ENCODE peak calls at places on chromosomes 3 and 15, in four cellular contexts. I is dorsolateral prefrontal cortex, M is IMR-90, R is H9. A is an unnamed sample. For H3K27me3, the result is how much of the 10 kb centered on the place peaks cover.

GRCh38 chr3:187264051-187264450 is 27.5 kb downstream of the MASP1 start:
- DNase-seq in I (no peak), M (peak), R (no peak), A (no peak)

GRCh38 chr3:181906338-181906737 is 194.6 kb downstream of the SOX2 start:
- DNase-seq in I (no peak), M (no peak), R (no peak), A (no peak)

GRCh38 chr15:48473667-48474066 is 142.4 kb downstream of the DUT start:
- DNase-seq in I (no peak), M (no peak), R (no peak), A (no peak)

GRCh38 chr3:64028754-64029153 is 5.5 kb upstream of the PSMD6 start:
- DNase-seq in I (no peak), M (no peak), R (no peak), A (no peak)

GRCh38 chr15:33021806-33022389 is 172.6 kb downstream of the FMN1 start:
- DNase-seq in I (no peak), M (peak), R (no peak), A (no peak)

GRCh38 chr3:77536038-77536775 is 496.3 kb downstream of the ROBO2 start:
- DNase-seq in I (no peak), M (no peak), R (peak), A (no peak)

GRCh38 chr15:77004189-77004588 is 9.3 kb downstream of the PSTPIP1 start:
- DNase-seq in I (no peak), M (no peak), R (no peak), A (peak)

GRCh38 chr3:179876440-179876839 is 160.3 kb downstream of the PEX5L start:
- DNase-seq in I (no peak), M (no peak), R (no peak), A (no peak)

GRCh38 chr15:31341501-31342195 is 15.0 kb downstream of the KLF13 start:
- DNase-seq in I (no peak), M (no peak), R (no peak), A (no peak)

GRCh38 chr3:33174711-33175409 is 43.8 kb downstream of the SUSD5 start:
- DNase-seq in I (no peak), M (peak), R (no peak), A (no peak)

GRCh38 chr15:98647774-98648653 is at the start of gene IGF1R:
- DNase-seq in I (peak), M (peak), R (peak), A (peak)

GRCh38 chr15:91408476-91409076 is 308.5 kb downstream of the SV2B start:
- DNase-seq in I (no peak), M (peak), R (no peak), A (no peak)

GRCh38 chr3:98628317-98628716 is 34.9 kb upstream of the CPOX start:
- DNase-seq in I (no peak), M (no peak), R (no peak), A (no peak)

GRCh38 chr15:77144028-77144427 is 73.1 kb upstream of the TSPAN3 start:
- DNase-seq in I (no peak), M (peak), R (no peak), A (no peak)

GRCh38 chr3:64161481-64161952 is 63.7 kb downstream of the PRICKLE2 start:
- DNase-seq in I (no peak), M (no peak), R (no peak), A (no peak)

GRCh38 chr3:60365360-60365759 is 885.9 kb downstream of the FHIT start:
- DNase-seq in I (no peak), M (peak), R (no peak), A (no peak)

GRCh38 chr15:67054676-67055075 is 10.7 kb upstream of the SMAD3 start:
- DNase-seq in I (no peak), M (no peak), R (no peak), A (no peak)

GRCh38 chr3:94246136-94246535 is 183.3 kb downstream of the NSUN3 start:
- DNase-seq in I (no peak), M (no peak), R (no peak), A (no peak)

GRCh38 chr3:119894195-119894594 is 112.3 kb downstream of the NR1I2 start:
- DNase-seq in I (no peak), M (no peak), R (no peak), A (no peak)

GRCh38 chr3:179149239-179149887 is 1.2 kb downstream of the PIK3CA start:
- DNase-seq in I (no peak), M (peak), R (no peak), A (peak)

GRCh38 chr3:140830391-140830790 is 111.2 kb upstream of the SLC25A36 start:
- DNase-seq in I (no peak), M (no peak), R (no peak), A (no peak)

GRCh38 chr3:185272051-185272450 is 18.2 kb upstream of the EHHADH start:
- DNase-seq in I (no peak), M (peak), R (no peak), A (no peak)

GRCh38 chr3:128649264-128649663 is 1.4 kb downstream of the RPN1 start:
- DNase-seq in I (peak), M (no peak), R (no peak), A (no peak)

GRCh38 chr3:89107461-89108035 is at the start of gene EPHA3:
- DNase-seq in I (peak), M (peak), R (peak), A (peak)
- H3K27me3 ChIP-seq in I (under half), M (under half), R (under half), A (under half)

GRCh38 chr3:57076422-57076951 is 16.0 kb downstream of the SPATA12 start:
- DNase-seq in I (no peak), M (no peak), R (no peak), A (no peak)
- H3K27me3 ChIP-seq in I (under half), M (under half), R (under half), A (under half)

GRCh38 chr15:96444865-96445264 is 114.4 kb downstream of the NR2F2 start:
- DNase-seq in I (no peak), M (no peak), R (no peak), A (no peak)

DNA sequence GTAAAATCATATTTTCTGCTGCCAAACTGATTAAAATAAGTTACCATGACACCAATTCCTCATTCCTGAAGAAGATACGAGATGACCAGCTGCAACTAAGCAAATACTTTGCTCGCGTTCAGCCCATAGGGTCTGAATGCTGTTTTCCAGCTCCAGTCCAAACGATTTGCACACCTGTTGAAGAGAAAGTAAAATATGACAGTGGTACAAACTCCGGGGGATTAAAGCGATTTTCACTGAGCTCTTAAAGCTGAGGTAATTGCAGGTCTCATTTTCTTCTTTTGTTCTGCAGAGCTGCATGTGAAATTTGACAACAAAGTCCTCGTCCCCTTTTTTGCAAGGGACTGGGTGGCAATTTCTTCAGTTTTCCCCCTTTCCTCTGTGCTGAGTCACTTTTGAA is 118.4 kb downstream of the NR2F2 start:
- DNase-seq in I (no peak), M (no peak), R (no peak), A (no peak)
- H3K27me3 ChIP-seq in I (under half), M (under half), R (under half), A (under half)

DNA sequence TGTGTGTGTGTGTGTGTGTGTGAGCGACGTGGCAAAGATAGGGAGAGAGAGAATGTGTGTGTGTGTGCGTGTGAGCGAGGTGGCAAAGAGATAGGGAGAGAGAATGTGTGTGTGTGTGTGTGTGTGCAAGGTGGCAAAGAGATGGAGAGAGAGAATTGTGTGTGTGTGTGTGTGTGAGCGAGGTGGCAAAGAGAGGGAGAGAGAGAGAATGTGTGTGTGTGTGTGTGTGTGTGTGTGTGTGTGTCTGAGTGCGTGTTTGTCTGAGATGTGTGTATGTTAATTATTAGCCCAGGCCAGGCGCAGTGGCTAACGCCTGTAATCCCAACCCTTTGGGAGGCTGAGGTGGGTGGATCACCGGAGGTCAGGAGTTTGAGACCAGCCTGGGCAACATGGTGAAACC is 154.6 kb upstream of the RGMA start:
- DNase-seq in I (no peak), M (no peak), R (no peak), A (no peak)
- H3K27me3 ChIP-seq in I (under half), M (under half), R (under half), A (under half)

GRCh38 chr3:115357456-115357855 is 210.4 kb upstream of the ZBTB20 start:
- DNase-seq in I (no peak), M (no peak), R (no peak), A (no peak)

GRCh38 chr3:115363071-115363470 is 216.0 kb upstream of the ZBTB20 start:
- DNase-seq in I (no peak), M (peak), R (no peak), A (no peak)

GRCh38 chr3:115354010-115354409 is 206.9 kb upstream of the ZBTB20 start:
- DNase-seq in I (no peak), M (no peak), R (no peak), A (no peak)

GRCh38 chr3:115359507-115359906 is 212.4 kb upstream of the ZBTB20 start:
- DNase-seq in I (no peak), M (peak), R (no peak), A (no peak)
- H3K27me3 ChIP-seq in I (under half), M (under half), R (under half), A (under half)

GRCh38 chr3:25820816-25821486 is 31.1 kb downstream of the OXSM start:
- DNase-seq in I (no peak), M (no peak), R (no peak), A (no peak)
- H3K27me3 ChIP-seq in I (under half), M (under half), R (under half), A (under half)

GRCh38 chr15:72398648-72399047 is 543 bp downstream of the TMEM202 start:
- DNase-seq in I (no peak), M (no peak), R (no peak), A (no peak)
- H3K27me3 ChIP-seq in I (under half), M (under half), R (under half), A (under half)

DNA sequence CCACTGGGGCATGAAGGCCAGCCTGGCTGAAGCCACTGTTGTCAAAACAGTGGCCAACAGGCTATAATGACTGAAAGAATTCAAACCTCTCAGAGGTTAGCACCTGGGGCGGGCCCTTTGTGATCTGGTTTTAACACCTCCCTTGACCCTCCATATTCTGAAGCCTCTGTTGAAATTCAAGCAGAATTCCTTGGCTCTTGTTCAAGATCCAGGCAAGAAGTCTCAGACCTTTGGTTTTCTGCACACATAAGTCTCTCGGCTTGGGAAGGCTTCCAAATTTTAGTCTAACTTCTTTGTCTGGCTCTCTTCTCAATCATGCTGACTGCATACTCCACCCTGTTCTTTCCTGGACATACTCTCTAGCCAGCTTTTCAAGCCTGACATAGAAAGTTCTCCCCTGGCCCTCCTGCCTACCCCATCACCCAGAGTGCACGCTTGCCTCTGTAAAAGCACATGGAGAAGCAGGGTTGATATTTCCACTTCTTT is 144.5 kb downstream of the PDZRN3 start:
- DNase-seq in I (no peak), M (no peak), R (no peak), A (no peak)
- H3K27me3 ChIP-seq in I (under half), M (under half), R (under half), A (under half)

GRCh38 chr15:70030851-70031645 is 66.7 kb downstream of the TLE3 start:
- DNase-seq in I (no peak), M (no peak), R (no peak), A (no peak)

GRCh38 chr15:70031680-70032079 is 66.0 kb downstream of the TLE3 start:
- DNase-seq in I (no peak), M (no peak), R (no peak), A (no peak)

GRCh38 chr15:70027518-70027917 is 70.2 kb downstream of the TLE3 start:
- DNase-seq in I (no peak), M (no peak), R (no peak), A (no peak)

GRCh38 chr15:70026991-70027390 is 70.7 kb downstream of the TLE3 start:
- DNase-seq in I (no peak), M (no peak), R (no peak), A (no peak)

DNA sequence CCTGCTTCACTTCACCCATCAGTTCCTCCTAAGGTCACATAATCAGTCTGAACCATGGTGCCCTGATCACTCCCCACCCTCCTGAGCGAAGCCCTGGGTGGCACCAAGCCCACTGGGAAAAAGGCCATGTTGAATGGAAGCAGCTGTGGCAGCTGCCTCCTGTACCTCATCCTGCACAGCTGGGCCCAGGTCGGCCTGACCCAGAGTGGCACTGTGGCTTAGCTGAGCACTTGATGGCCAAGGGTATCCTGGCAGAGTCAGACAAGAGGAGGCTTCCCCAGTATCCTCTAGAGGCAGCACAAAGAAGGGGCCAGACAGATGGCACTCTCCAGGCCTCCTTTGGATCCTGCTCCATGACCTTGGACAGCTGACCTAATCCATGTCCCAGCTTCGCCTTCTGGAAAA is 68.4 kb downstream of the TLE3 start:
- DNase-seq in I (no peak), M (no peak), R (no peak), A (no peak)
- H3K27me3 ChIP-seq in I (under half), M (half or more), R (under half), A (under half)